ENCODE peak calls at places on chromosomes 11 and 22, in five cellular contexts. O, K, J, M and P are unnamed samples.

GRCh38 chr11:69274531-69275016 is 19.4 kb upstream of the MYEOV start:
- DNase-seq in J (no peak), M (no peak), K (no peak), O (peak; percentile 70), P (no peak)

GRCh38 chr11:68003846-68004550 is at the start of gene UNC93B1:
- DNase-seq in M (peak; percentile 90), O (peak; percentile 92), K (peak; percentile 77), J (peak; percentile 78), P (peak; percentile 55)

GRCh38 chr11:36006556-36006955 is 62.7 kb downstream of the LDLRAD3 start:
- DNase-seq in J (no peak), M (no peak), K (no peak), O (no peak), P (no peak)

GRCh38 chr11:44315947-44316387 is 6.0 kb upstream of the ALX4 start:
- DNase-seq in K (no peak), M (no peak), J (peak; percentile 39), O (peak; percentile 44), P (no peak)

GRCh38 chr11:75384438-75385080 is 14.8 kb upstream of the RPS3 start:
- DNase-seq in M (peak; percentile 81), J (peak; percentile 75), K (peak; percentile 44), O (peak; percentile 83), P (peak; percentile 79)

GRCh38 chr11:116420770-116421528 is 351.8 kb downstream of the BUD13 start:
- DNase-seq in O (peak; percentile 16), K (peak; percentile 6), M (no peak), J (no peak), P (no peak)

GRCh38 chr11:133078591-133079179 is 453.6 kb downstream of the OPCML start:
- DNase-seq in O (peak; percentile 52), J (peak; percentile 14), M (no peak), K (peak; percentile 30), P (peak; percentile 51)

GRCh38 chr11:16372355-16372754 is 16.0 kb upstream of the SOX6 start:
- DNase-seq in M (no peak), J (no peak), O (no peak), K (no peak), P (no peak)

GRCh38 chr11:67276821-67277230 is 10.6 kb downstream of the GRK2 start:
- DNase-seq in K (peak; percentile 29), O (no peak), M (no peak), J (no peak), P (peak; percentile 82)

GRCh38 chr22:28949788-28950187 is 66.4 kb downstream of the ZNRF3 start:
- DNase-seq in K (peak; percentile 40), M (no peak), J (no peak), O (peak; percentile 33), P (no peak)

GRCh38 chr11:117535870-117536411 is 208.3 kb downstream of the CEP164 start:
- DNase-seq in J (no peak), M (no peak), K (no peak), O (no peak), P (no peak)

GRCh38 chr11:76610871-76611475 is 59.6 kb downstream of the LRRC32 start:
- DNase-seq in K (no peak), J (peak; percentile 26), M (peak; percentile 65), O (no peak), P (no peak)

GRCh38 chr11:61123775-61124571 is 21.7 kb downstream of the CD5 start:
- DNase-seq in J (no peak), O (no peak), K (no peak), M (no peak), P (no peak)

GRCh38 chr11:61024938-61025818 is 53.7 kb downstream of the CD6 start:
- DNase-seq in K (no peak), J (no peak), O (no peak), M (no peak), P (no peak)

GRCh38 chr11:9015677-9016076 is 11.9 kb upstream of the NRIP3 start:
- DNase-seq in O (peak; percentile 84), K (peak; percentile 79), M (peak; percentile 29), J (peak; percentile 80), P (peak; percentile 66)

GRCh38 chr22:22019659-22020424 is 37.3 kb upstream of the TOP3B start:
- DNase-seq in O (no peak), J (no peak), M (no peak), K (no peak), P (no peak)

GRCh38 chr11:41947392-41947791 is 487.9 kb upstream of the LRRC4C start:
- DNase-seq in O (no peak), M (no peak), K (no peak), J (no peak), P (no peak)

GRCh38 chr11:57174656-57175055 is 7.1 kb upstream of the LRRC55 start:
- DNase-seq in O (no peak), K (no peak), J (no peak), M (no peak), P (no peak)

GRCh38 chr11:57638005-57638760 is 11.5 kb downstream of the YPEL4 start:
- DNase-seq in J (peak; percentile 90), M (peak; percentile 63), O (peak; percentile 89), K (peak; percentile 84), P (peak; percentile 70)

GRCh38 chr11:36581536-36581935 is 12.8 kb upstream of the IFTAP start:
- DNase-seq in M (no peak), O (no peak), K (no peak), J (no peak), P (peak; percentile 48)

GRCh38 chr22:48686694-48687302 is 1140.9 kb downstream of the BRD1 start:
- DNase-seq in K (no peak), M (no peak), O (no peak), J (no peak), P (no peak)

GRCh38 chr11:83009999-83010398 is 61.7 kb downstream of the RAB30 start:
- DNase-seq in K (no peak), O (no peak), J (no peak), M (no peak), P (no peak)

GRCh38 chr11:83007477-83007876 is 64.2 kb downstream of the RAB30 start:
- DNase-seq in J (no peak), O (no peak), K (no peak), M (no peak), P (no peak)

GRCh38 chr11:83006877-83007330 is 64.8 kb downstream of the RAB30 start:
- DNase-seq in O (no peak), J (no peak), M (no peak), K (no peak), P (no peak)

GRCh38 chr11:83008581-83008923 is 63.1 kb downstream of the RAB30 start:
- DNase-seq in O (no peak), J (peak; percentile 53), K (peak; percentile 22), M (no peak), P (no peak)

DNA sequence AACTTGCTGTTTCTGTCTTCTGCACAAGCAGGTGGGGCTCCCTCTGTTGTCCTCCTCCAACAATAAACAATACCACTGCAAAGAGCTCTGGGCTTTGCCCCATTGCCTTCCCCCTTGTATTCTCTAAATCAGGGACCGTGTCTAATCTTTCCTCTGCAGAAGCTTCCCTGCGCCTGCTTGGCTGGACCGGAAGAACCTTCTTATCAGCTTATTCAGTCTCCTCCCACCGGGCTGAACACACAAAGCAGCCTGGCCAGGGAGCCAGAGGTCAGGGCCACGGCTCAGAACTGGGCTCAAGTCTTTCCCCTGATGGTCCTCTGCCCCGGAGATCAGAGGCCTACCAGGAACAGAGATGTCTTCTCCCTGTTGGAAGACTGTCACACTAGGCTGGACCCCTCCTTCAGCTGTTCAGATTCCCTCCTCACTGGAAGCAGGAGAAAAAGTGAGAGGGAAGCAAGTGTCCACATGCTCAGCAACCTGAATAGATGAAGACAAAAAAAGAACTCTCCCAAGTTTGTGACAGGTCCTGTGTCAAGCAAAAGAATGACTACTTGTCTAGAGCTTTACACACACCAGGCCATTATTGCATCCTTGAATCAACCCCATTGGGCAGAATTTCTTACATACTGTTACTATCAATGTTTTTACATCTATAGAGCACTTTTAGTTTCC is 63.7 kb downstream of the RAB30 start:
- DNase-seq in J (peak; percentile 36), O (no peak), K (no peak), M (peak; percentile 55), P (no peak)
- H3K4me3 ChIP-seq in J (no peak overlapping the region), O (no peak overlapping the region), K (no peak overlapping the region), M (peak overlapping the region; percentile 14), P (no peak overlapping the region)

GRCh38 chr11:47271328-47271727 is 1.4 kb downstream of the MADD start:
- DNase-seq in J (no peak), O (no peak), M (no peak), K (no peak), P (no peak)
- H3K4me3 ChIP-seq in J (peak overlapping the region; percentile 78), O (peak overlapping the region; percentile 72), M (peak overlapping the region; percentile 83), K (no peak overlapping the region), P (peak overlapping the region; percentile 92)

DNA sequence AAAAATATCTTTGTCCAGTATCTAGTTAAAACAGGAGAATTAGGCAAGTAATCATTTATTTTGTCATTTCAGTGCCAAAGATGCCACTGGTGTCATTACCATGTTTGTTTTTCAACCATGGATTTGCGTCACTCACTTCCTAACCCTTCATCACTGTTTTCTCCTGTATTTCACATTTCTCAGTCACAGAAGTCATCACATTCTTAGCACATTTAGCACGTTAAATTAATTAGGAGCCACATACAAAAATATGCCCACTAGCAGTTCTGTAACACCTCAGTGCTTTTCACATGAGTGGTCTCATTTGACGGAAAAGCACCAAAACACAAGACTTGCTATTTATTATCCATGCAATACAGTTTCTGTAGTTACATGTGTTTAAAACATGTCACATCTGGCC is 546.0 kb downstream of the METTL15 start:
- DNase-seq in M (no peak), J (no peak), O (no peak), K (no peak), P (no peak)
- H3K4me3 ChIP-seq in M (no peak overlapping the region), J (no peak overlapping the region), O (no peak overlapping the region), K (no peak overlapping the region), P (no peak overlapping the region)

DNA sequence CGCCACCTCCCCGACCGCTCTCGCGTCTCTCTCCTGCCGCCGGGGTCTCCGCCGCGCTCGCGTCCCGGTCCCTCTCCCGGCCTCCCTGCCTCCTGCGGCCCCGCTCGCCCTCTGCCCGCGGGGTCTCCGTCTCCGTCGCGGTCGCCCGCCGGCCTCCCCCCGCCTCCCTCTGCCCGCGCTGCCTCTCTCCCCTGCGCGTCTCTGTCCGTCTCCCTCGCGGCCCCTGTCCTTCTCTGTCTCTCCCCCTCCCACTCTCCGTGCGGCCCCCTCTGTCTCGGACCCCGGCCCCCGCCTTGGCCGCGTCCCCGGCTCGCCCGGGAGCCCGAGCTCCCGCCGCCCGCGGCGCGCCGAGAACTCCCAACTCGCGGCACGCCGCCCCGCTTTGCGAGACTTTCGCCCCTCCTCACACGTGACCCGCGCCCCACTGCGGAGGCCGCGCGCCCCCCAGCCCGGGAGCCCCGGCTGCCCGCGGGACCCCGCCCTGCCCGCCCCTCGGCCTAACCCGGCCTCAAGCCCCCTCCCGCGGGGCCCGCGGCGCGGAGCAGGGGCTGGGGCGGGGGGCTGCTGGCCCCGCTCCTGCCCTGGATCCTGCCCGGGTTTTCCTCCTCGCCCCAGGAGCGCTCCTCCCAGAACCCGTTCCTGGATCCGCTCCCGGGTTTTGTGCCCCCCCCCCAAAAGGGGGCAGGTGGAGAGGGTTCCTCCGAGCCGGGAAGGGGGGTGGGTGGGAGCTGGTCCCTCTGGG is 702 bp upstream of the KCNJ4 start:
- DNase-seq in J (peak; percentile 52), K (no peak), O (no peak), M (no peak), P (peak; percentile 43)
- H3K4me3 ChIP-seq in J (no peak overlapping the region), K (no peak overlapping the region), O (peak overlapping the region; percentile 62), M (peak overlapping the region; percentile 70), P (no peak overlapping the region)